ENCODE peak calls at places on chromosomes 11 and 22, in five cellular contexts. I is osteoblast, X is AG04450, Q is PC-3, U is A673. D is an unnamed sample.

GRCh38 chr11:64791781-64792291 is 11.2 kb downstream of the MAP4K2 start:
- DNase-seq in I (no peak), X (no peak), Q (no peak), U (no peak), D (no peak)

GRCh38 chr22:37556750-37557149 is 3.5 kb upstream of the CDC42EP1 start:
- DNase-seq in I (peak; percentile 39), X (no peak), Q (no peak), U (no peak), D (no peak)

GRCh38 chr11:68841718-68842426 is at the start of gene CPT1A:
- DNase-seq in I (peak; percentile 99), X (no peak), Q (peak; percentile 81), U (peak; percentile 86), D (peak; percentile 87)

GRCh38 chr11:17979770-17980371 is 33.0 kb downstream of the SERGEF start:
- DNase-seq in I (no peak), X (no peak), Q (peak; percentile 61), U (peak; percentile 30), D (peak; percentile 64)

GRCh38 chr11:17579451-17579850 is 32.4 kb downstream of the OTOG start:
- DNase-seq in I (peak; percentile 4), X (no peak), Q (no peak), U (no peak), D (no peak)

GRCh38 chr22:45831394-45831793 is 145.6 kb downstream of the WNT7B start:
- DNase-seq in I (no peak), X (no peak), Q (peak; percentile 62), U (no peak), D (peak; percentile 4)

GRCh38 chr11:69216609-69217008 is 60.9 kb downstream of the SMIM38 start:
- DNase-seq in I (no peak), X (no peak), Q (no peak), U (no peak), D (no peak)

GRCh38 chr11:79413258-79413657 is 27.6 kb downstream of the TENM4 start:
- DNase-seq in I (peak; percentile 98), X (peak; percentile 81), Q (no peak), U (peak; percentile 65), D (peak; percentile 62)

GRCh38 chr11:76266269-76266668 is 60.0 kb upstream of the WNT11 start:
- DNase-seq in I (peak; percentile 95), X (peak; percentile 8), Q (peak; percentile 96), U (no peak), D (peak; percentile 93)

GRCh38 chr11:15698855-15699254 is 584.1 kb downstream of the INSC start:
- DNase-seq in I (no peak), X (no peak), Q (no peak), U (no peak), D (no peak)

GRCh38 chr22:22431271-22432220 is 77.0 kb downstream of the ZNF280B start:
- DNase-seq in I (peak; percentile 85), X (peak; percentile 6), Q (peak; percentile 54), U (peak; percentile 67), D (peak; percentile 52)

GRCh38 chr11:7251836-7252682 is at the start of gene SYT9:
- DNase-seq in I (peak; percentile 78), X (no peak), Q (peak; percentile 66), U (peak; percentile 0), D (peak; percentile 22)

GRCh38 chr11:111026241-111026640 is 219.3 kb upstream of the POU2AF2 start:
- DNase-seq in I (no peak), X (no peak), Q (no peak), U (no peak), D (no peak)

GRCh38 chr11:37230865-37231264 is 632.8 kb upstream of the RAG2 start:
- DNase-seq in I (no peak), X (no peak), Q (no peak), U (peak; percentile 41), D (no peak)

GRCh38 chr11:62556102-62556871 is 9.7 kb upstream of the AHNAK start:
- DNase-seq in I (peak; percentile 98), X (peak; percentile 86), Q (peak; percentile 98), U (peak; percentile 91), D (peak; percentile 99)
- TF ChIP-seq CTCF in I (no peak), X (no peak), Q (no peak), U (no peak), D (no peak)

GRCh38 chr22:19831016-19831415 is 23.7 kb downstream of the GNB1L start:
- DNase-seq in I (no peak), X (no peak), Q (no peak), U (no peak), D (no peak)

GRCh38 chr22:19840059-19840458 is 14.6 kb downstream of the GNB1L start:
- DNase-seq in I (no peak), X (no peak), Q (no peak), U (no peak), D (no peak)

GRCh38 chr22:19832476-19833108 is 22.1 kb downstream of the GNB1L start:
- DNase-seq in I (peak; percentile 41), X (no peak), Q (no peak), U (no peak), D (no peak)

GRCh38 chr22:19837915-19838314 is 16.8 kb downstream of the GNB1L start:
- DNase-seq in I (no peak), X (no peak), Q (no peak), U (no peak), D (no peak)

GRCh38 chr22:19834599-19834998 is 20.1 kb downstream of the GNB1L start:
- DNase-seq in I (no peak), X (no peak), Q (no peak), U (no peak), D (no peak)
- H3K27ac ChIP-seq in I (no peak overlapping the region), X (no peak overlapping the region), Q (no peak overlapping the region), U (no peak overlapping the region), D (no peak overlapping the region)

GRCh38 chr11:62592989-62593421 is 1.7 kb upstream of the TUT1 start:
- DNase-seq in I (peak; percentile 25), X (no peak), Q (no peak), U (no peak), D (no peak)

GRCh38 chr11:62588966-62589637 is 2.2 kb downstream of the TUT1 start:
- DNase-seq in I (peak; percentile 18), X (no peak), Q (peak; percentile 39), U (no peak), D (no peak)

GRCh38 chr11:62593434-62594044 is 2.2 kb upstream of the TUT1 start:
- DNase-seq in I (peak; percentile 92), X (peak; percentile 33), Q (peak; percentile 71), U (peak; percentile 96), D (peak; percentile 47)

GRCh38 chr11:62592216-62592815 is 993 bp upstream of the TUT1 start:
- DNase-seq in I (peak; percentile 61), X (no peak), Q (no peak), U (no peak), D (no peak)

DNA sequence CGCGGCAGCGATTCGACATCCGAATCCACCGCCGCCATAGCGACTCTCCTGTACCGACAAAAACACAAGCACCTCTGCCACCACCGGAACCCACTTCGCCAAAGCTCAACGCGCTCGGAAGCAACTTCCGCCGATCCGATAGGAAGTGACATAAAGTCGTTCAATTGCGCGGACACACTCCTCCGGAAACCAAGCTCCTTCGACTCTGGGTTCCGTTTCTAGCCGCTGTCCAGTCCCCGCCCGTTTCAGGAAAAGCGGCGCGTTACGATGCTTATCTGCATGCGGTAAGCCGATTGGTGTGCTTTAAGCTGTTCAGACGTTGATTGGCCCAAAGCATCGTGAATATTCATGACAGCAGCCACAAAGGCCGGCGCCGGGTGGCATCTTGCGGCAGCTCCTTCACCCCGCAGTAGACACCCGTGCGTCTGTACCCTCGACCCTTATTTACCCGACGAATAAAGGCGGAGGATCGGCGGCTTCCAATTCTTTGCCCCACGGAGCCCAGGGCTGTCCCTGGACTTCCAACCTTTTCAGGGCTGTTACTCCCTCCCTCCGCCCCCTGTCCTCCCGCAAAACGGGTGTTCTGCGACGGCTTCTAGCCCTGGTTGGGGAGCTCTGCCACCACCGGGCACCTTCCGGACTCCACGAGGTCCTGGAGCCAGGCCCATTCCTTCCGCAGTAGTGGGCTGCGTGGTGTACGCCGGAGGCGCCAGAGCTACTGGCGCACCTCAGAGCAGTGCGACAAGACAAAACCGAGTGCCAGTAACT is at the start of gene TUT1:
- DNase-seq in I (peak; percentile 98), X (peak; percentile 97), Q (peak; percentile 100), U (peak; percentile 100), D (peak; percentile 89)
- TF ChIP-seq CTCF in I (no peak), X (no peak), Q (no peak), U (peak; percentile 20), D (no peak)

GRCh38 chr11:1564535-1565172 is 7.4 kb downstream of the DUSP8 start:
- DNase-seq in I (peak; percentile 99), X (peak; percentile 83), Q (peak; percentile 33), U (peak; percentile 65), D (peak; percentile 64)
- H3K27ac ChIP-seq in I (no peak overlapping the region), X (no peak overlapping the region), Q (no peak overlapping the region), U (no peak overlapping the region), D (no peak overlapping the region)

D was measured in RWPE1.